ENCODE peak calls at places on chromosome 4, in seven cellular contexts. One of them, this sample, is unnamed.

GRCh38 chr4:39883645-39884044 is 94.1 kb downstream of the PDS5A start:
- DNase-seq in left ventricle myocardium inferior: no peak
- DNase-seq in DND-41: no peak
- DNase-seq in psoas muscle: no peak
- DNase-seq in fibroblast of the aortic adventitia: no peak
- DNase-seq in esophagus muscularis mucosa: no peak
- DNase-seq in upper lobe of right lung: no peak
- DNase-seq in this sample: no peak

GRCh38 chr4:96593422-96593821 is 753.5 kb downstream of the PDHA2 start:
- DNase-seq in esophagus muscularis mucosa: no peak
- DNase-seq in upper lobe of right lung: no peak
- DNase-seq in left ventricle myocardium inferior: no peak
- DNase-seq in DND-41: no peak
- DNase-seq in psoas muscle: no peak
- DNase-seq in fibroblast of the aortic adventitia: no peak
- DNase-seq in this sample: no peak

GRCh38 chr4:128521156-128521555 is 233.5 kb upstream of the PGRMC2 start:
- DNase-seq in DND-41: no peak
- DNase-seq in psoas muscle: no peak
- DNase-seq in upper lobe of right lung: no peak
- DNase-seq in left ventricle myocardium inferior: no peak
- DNase-seq in fibroblast of the aortic adventitia: peak
- DNase-seq in esophagus muscularis mucosa: no peak
- DNase-seq in this sample: no peak

GRCh38 chr4:121696140-121696640 is 590 bp downstream of the ANXA5 start:
- DNase-seq in upper lobe of right lung: peak
- DNase-seq in fibroblast of the aortic adventitia: peak
- DNase-seq in psoas muscle: peak
- DNase-seq in left ventricle myocardium inferior: peak
- DNase-seq in esophagus muscularis mucosa: peak
- DNase-seq in DND-41: no peak
- DNase-seq in this sample: peak

GRCh38 chr4:186927624-186928023 is 204.0 kb upstream of the FAT1 start:
- DNase-seq in fibroblast of the aortic adventitia: no peak
- DNase-seq in upper lobe of right lung: no peak
- DNase-seq in esophagus muscularis mucosa: no peak
- DNase-seq in left ventricle myocardium inferior: no peak
- DNase-seq in DND-41: no peak
- DNase-seq in psoas muscle: no peak
- DNase-seq in this sample: no peak

GRCh38 chr4:135515295-135515694 is 1313.7 kb upstream of the PABPC4L start:
- DNase-seq in fibroblast of the aortic adventitia: no peak
- DNase-seq in psoas muscle: no peak
- DNase-seq in esophagus muscularis mucosa: no peak
- DNase-seq in left ventricle myocardium inferior: no peak
- DNase-seq in DND-41: no peak
- DNase-seq in upper lobe of right lung: no peak
- DNase-seq in this sample: no peak

GRCh38 chr4:147981305-147981704 is 249.4 kb downstream of the ARHGAP10 start:
- DNase-seq in esophagus muscularis mucosa: no peak
- DNase-seq in upper lobe of right lung: no peak
- DNase-seq in left ventricle myocardium inferior: no peak
- DNase-seq in psoas muscle: no peak
- DNase-seq in fibroblast of the aortic adventitia: peak
- DNase-seq in DND-41: no peak
- DNase-seq in this sample: no peak

GRCh38 chr4:3337357-3337732 is 44.5 kb downstream of the RGS12 start:
- DNase-seq in left ventricle myocardium inferior: no peak
- DNase-seq in DND-41: no peak
- DNase-seq in fibroblast of the aortic adventitia: no peak
- DNase-seq in psoas muscle: no peak
- DNase-seq in upper lobe of right lung: no peak
- DNase-seq in esophagus muscularis mucosa: no peak
- DNase-seq in this sample: no peak

GRCh38 chr4:26425953-26426352 is 64.3 kb downstream of the CCKAR start:
- DNase-seq in left ventricle myocardium inferior: no peak
- DNase-seq in fibroblast of the aortic adventitia: no peak
- DNase-seq in psoas muscle: no peak
- DNase-seq in upper lobe of right lung: no peak
- DNase-seq in esophagus muscularis mucosa: no peak
- DNase-seq in DND-41: no peak
- DNase-seq in this sample: no peak

GRCh38 chr4:72977936-72978485 is 91.5 kb downstream of the COX18 start:
- DNase-seq in upper lobe of right lung: no peak
- DNase-seq in left ventricle myocardium inferior: no peak
- DNase-seq in DND-41: no peak
- DNase-seq in psoas muscle: no peak
- DNase-seq in esophagus muscularis mucosa: no peak
- DNase-seq in fibroblast of the aortic adventitia: peak
- DNase-seq in this sample: no peak

GRCh38 chr4:185933078-185933581 is 121.1 kb upstream of the SORBS2 start:
- DNase-seq in upper lobe of right lung: no peak
- DNase-seq in psoas muscle: no peak
- DNase-seq in esophagus muscularis mucosa: peak
- DNase-seq in DND-41: no peak
- DNase-seq in fibroblast of the aortic adventitia: peak
- DNase-seq in left ventricle myocardium inferior: no peak
- DNase-seq in this sample: no peak

GRCh38 chr4:61425315-61425714 is 225.2 kb downstream of the ADGRL3 start:
- DNase-seq in fibroblast of the aortic adventitia: no peak
- DNase-seq in left ventricle myocardium inferior: no peak
- DNase-seq in psoas muscle: no peak
- DNase-seq in DND-41: no peak
- DNase-seq in esophagus muscularis mucosa: no peak
- DNase-seq in upper lobe of right lung: no peak
- DNase-seq in this sample: no peak

GRCh38 chr4:37066149-37066548 is 178.4 kb upstream of the NWD2 start:
- DNase-seq in left ventricle myocardium inferior: no peak
- DNase-seq in fibroblast of the aortic adventitia: no peak
- DNase-seq in upper lobe of right lung: no peak
- DNase-seq in psoas muscle: no peak
- DNase-seq in esophagus muscularis mucosa: no peak
- DNase-seq in DND-41: no peak
- DNase-seq in this sample: no peak

GRCh38 chr4:94516999-94517398 is 65.3 kb downstream of the PDLIM5 start:
- DNase-seq in upper lobe of right lung: no peak
- DNase-seq in psoas muscle: no peak
- DNase-seq in DND-41: no peak
- DNase-seq in fibroblast of the aortic adventitia: no peak
- DNase-seq in esophagus muscularis mucosa: no peak
- DNase-seq in left ventricle myocardium inferior: no peak
- DNase-seq in this sample: no peak

GRCh38 chr4:159498371-159499115 is 395.7 kb downstream of the RAPGEF2 start:
- DNase-seq in DND-41: no peak
- DNase-seq in upper lobe of right lung: no peak
- DNase-seq in fibroblast of the aortic adventitia: no peak
- DNase-seq in left ventricle myocardium inferior: no peak
- DNase-seq in psoas muscle: no peak
- DNase-seq in esophagus muscularis mucosa: no peak
- DNase-seq in this sample: no peak

GRCh38 chr4:1055721-1056590 is 44.5 kb downstream of the FGFRL1 start:
- DNase-seq in esophagus muscularis mucosa: no peak
- DNase-seq in DND-41: peak
- DNase-seq in left ventricle myocardium inferior: no peak
- DNase-seq in psoas muscle: no peak
- DNase-seq in upper lobe of right lung: peak
- DNase-seq in fibroblast of the aortic adventitia: peak
- DNase-seq in this sample: no peak

GRCh38 chr4:48483777-48484493 is 792 bp downstream of the SLC10A4 start:
- DNase-seq in DND-41: no peak
- DNase-seq in left ventricle myocardium inferior: no peak
- DNase-seq in esophagus muscularis mucosa: no peak
- DNase-seq in upper lobe of right lung: peak
- DNase-seq in psoas muscle: peak
- DNase-seq in fibroblast of the aortic adventitia: no peak
- DNase-seq in this sample: no peak

GRCh38 chr4:40327340-40327739 is 7.8 kb upstream of the CHRNA9 start:
- DNase-seq in psoas muscle: no peak
- DNase-seq in DND-41: no peak
- DNase-seq in left ventricle myocardium inferior: no peak
- DNase-seq in upper lobe of right lung: no peak
- DNase-seq in esophagus muscularis mucosa: no peak
- DNase-seq in fibroblast of the aortic adventitia: no peak
- DNase-seq in this sample: no peak

GRCh38 chr4:84070293-84070692 is 428.8 kb downstream of the NKX6-1 start:
- DNase-seq in upper lobe of right lung: no peak
- DNase-seq in left ventricle myocardium inferior: no peak
- DNase-seq in fibroblast of the aortic adventitia: no peak
- DNase-seq in DND-41: no peak
- DNase-seq in psoas muscle: no peak
- DNase-seq in esophagus muscularis mucosa: no peak
- DNase-seq in this sample: no peak

GRCh38 chr4:182245541-182246245 is 2.5 kb downstream of the TENM3 start:
- DNase-seq in psoas muscle: no peak
- DNase-seq in fibroblast of the aortic adventitia: no peak
- DNase-seq in upper lobe of right lung: no peak
- DNase-seq in esophagus muscularis mucosa: peak
- DNase-seq in left ventricle myocardium inferior: no peak
- DNase-seq in DND-41: no peak
- DNase-seq in this sample: no peak

GRCh38 chr4:82421796-82422560 is 8.3 kb downstream of the HNRNPDL start:
- DNase-seq in upper lobe of right lung: no peak
- DNase-seq in left ventricle myocardium inferior: no peak
- DNase-seq in psoas muscle: no peak
- DNase-seq in DND-41: peak
- DNase-seq in fibroblast of the aortic adventitia: no peak
- DNase-seq in esophagus muscularis mucosa: no peak
- DNase-seq in this sample: no peak

GRCh38 chr4:85677286-85677685 is 202.3 kb downstream of the ARHGAP24 start:
- DNase-seq in fibroblast of the aortic adventitia: peak
- DNase-seq in DND-41: no peak
- DNase-seq in left ventricle myocardium inferior: no peak
- DNase-seq in upper lobe of right lung: no peak
- DNase-seq in esophagus muscularis mucosa: no peak
- DNase-seq in psoas muscle: no peak
- DNase-seq in this sample: no peak

GRCh38 chr4:10105421-10105820 is 11.2 kb downstream of the WDR1 start:
- DNase-seq in left ventricle myocardium inferior: no peak
- DNase-seq in fibroblast of the aortic adventitia: no peak
- DNase-seq in psoas muscle: no peak
- DNase-seq in upper lobe of right lung: no peak
- DNase-seq in esophagus muscularis mucosa: no peak
- DNase-seq in DND-41: no peak
- DNase-seq in this sample: no peak
- H3K4me3 ChIP-seq in left ventricle myocardium inferior: no peak
- H3K4me3 ChIP-seq in fibroblast of the aortic adventitia: no peak
- H3K4me3 ChIP-seq in psoas muscle: peak
- H3K4me3 ChIP-seq in upper lobe of right lung: no peak
- H3K4me3 ChIP-seq in esophagus muscularis mucosa: peak
- H3K4me3 ChIP-seq in DND-41: no peak
- H3K4me3 ChIP-seq in this sample: no peak

DNA sequence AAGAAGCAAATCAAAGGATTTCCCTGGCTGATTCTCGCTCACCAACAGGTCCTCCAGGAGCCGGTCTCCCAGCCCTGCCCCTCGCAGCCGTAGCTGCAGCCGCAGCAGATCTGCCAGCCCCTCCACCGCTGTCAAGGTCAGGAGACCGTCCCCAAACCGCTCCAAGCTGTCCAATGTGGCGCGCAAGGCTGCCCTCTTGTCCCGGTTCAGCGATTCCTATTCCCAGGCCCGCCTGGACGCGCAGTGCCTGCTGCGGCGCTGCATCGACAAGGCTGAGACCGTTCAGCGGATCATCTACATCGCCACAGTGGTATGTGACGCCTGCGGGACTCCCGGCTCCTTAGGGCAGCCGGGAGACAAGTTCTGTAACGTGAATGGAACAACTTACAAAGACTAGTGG is 25.6 kb downstream of the SPATA18 start:
- DNase-seq in DND-41: no peak
- DNase-seq in fibroblast of the aortic adventitia: no peak
- DNase-seq in upper lobe of right lung: no peak
- DNase-seq in psoas muscle: peak
- DNase-seq in esophagus muscularis mucosa: no peak
- DNase-seq in left ventricle myocardium inferior: peak
- DNase-seq in this sample: no peak
- H3K4me3 ChIP-seq in DND-41: no peak
- H3K4me3 ChIP-seq in fibroblast of the aortic adventitia: no peak
- H3K4me3 ChIP-seq in upper lobe of right lung: no peak
- H3K4me3 ChIP-seq in psoas muscle: no peak
- H3K4me3 ChIP-seq in esophagus muscularis mucosa: no peak
- H3K4me3 ChIP-seq in left ventricle myocardium inferior: peak
- H3K4me3 ChIP-seq in this sample: peak

DNA sequence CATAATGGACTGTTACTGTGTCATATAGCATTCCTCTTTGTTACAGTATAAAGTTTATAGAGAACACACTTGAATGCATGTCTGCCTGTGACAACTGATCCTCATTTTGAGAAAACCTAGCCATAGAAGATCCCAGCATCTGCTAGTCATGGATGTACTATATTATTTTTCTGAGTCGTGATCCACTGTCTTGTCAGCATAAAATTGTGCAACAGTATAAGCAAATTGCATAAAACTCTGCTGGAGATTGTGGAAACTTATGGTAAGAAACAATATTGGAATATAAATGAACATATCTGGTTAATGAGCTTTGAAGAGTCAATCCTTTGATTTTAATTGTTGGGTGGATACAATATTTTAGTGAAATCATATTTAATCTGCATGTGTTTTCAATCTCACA is 3.6 kb downstream of the NEIL3 start:
- DNase-seq in esophagus muscularis mucosa: no peak
- DNase-seq in psoas muscle: no peak
- DNase-seq in upper lobe of right lung: no peak
- DNase-seq in fibroblast of the aortic adventitia: peak
- DNase-seq in DND-41: no peak
- DNase-seq in left ventricle myocardium inferior: no peak
- DNase-seq in this sample: no peak
- H3K4me3 ChIP-seq in esophagus muscularis mucosa: no peak
- H3K4me3 ChIP-seq in psoas muscle: no peak
- H3K4me3 ChIP-seq in upper lobe of right lung: no peak
- H3K4me3 ChIP-seq in fibroblast of the aortic adventitia: no peak
- H3K4me3 ChIP-seq in DND-41: peak
- H3K4me3 ChIP-seq in left ventricle myocardium inferior: no peak
- H3K4me3 ChIP-seq in this sample: no peak

GRCh38 chr4:15451181-15451865 is 18.4 kb upstream of the CC2D2A start:
- DNase-seq in left ventricle myocardium inferior: no peak
- DNase-seq in psoas muscle: no peak
- DNase-seq in esophagus muscularis mucosa: peak
- DNase-seq in upper lobe of right lung: no peak
- DNase-seq in fibroblast of the aortic adventitia: peak
- DNase-seq in DND-41: no peak
- DNase-seq in this sample: no peak
- H3K4me3 ChIP-seq in left ventricle myocardium inferior: no peak
- H3K4me3 ChIP-seq in psoas muscle: no peak
- H3K4me3 ChIP-seq in esophagus muscularis mucosa: no peak
- H3K4me3 ChIP-seq in upper lobe of right lung: no peak
- H3K4me3 ChIP-seq in fibroblast of the aortic adventitia: no peak
- H3K4me3 ChIP-seq in DND-41: no peak
- H3K4me3 ChIP-seq in this sample: no peak

This sample was measured in tibial nerve.